ENCODE peak calls at places on chromosomes 13 and 19, in four cellular contexts. One of them, this sample, is unnamed. For H3K4me1, the result is how much of the 10 kb centered on the place peaks cover.

GRCh38 chr13:70188567-70188966 is 80.3 kb upstream of the KLHL1 start:
- DNase-seq in K562: no peak
- DNase-seq in HepG2: no peak
- DNase-seq in GM12878: no peak
- DNase-seq in this sample: no peak

GRCh38 chr13:93690139-93690538 is 463.5 kb downstream of the GPC6 start:
- DNase-seq in K562: no peak
- DNase-seq in HepG2: peak
- DNase-seq in GM12878: no peak
- DNase-seq in this sample: no peak

GRCh38 chr13:46496086-46496485 is 56.9 kb upstream of the LRCH1 start:
- DNase-seq in K562: no peak
- DNase-seq in HepG2: no peak
- DNase-seq in GM12878: no peak
- DNase-seq in this sample: no peak

GRCh38 chr13:33348366-33348765 is 62.8 kb upstream of the STARD13 start:
- DNase-seq in K562: no peak
- DNase-seq in HepG2: no peak
- DNase-seq in GM12878: no peak
- DNase-seq in this sample: no peak

GRCh38 chr13:72166102-72166660 is 299.2 kb upstream of the DACH1 start:
- DNase-seq in K562: no peak
- DNase-seq in HepG2: no peak
- DNase-seq in GM12878: no peak
- DNase-seq in this sample: peak

GRCh38 chr19:39167461-39168257 is 29.1 kb upstream of the NCCRP1 start:
- DNase-seq in K562: no peak
- DNase-seq in HepG2: no peak
- DNase-seq in GM12878: no peak
- DNase-seq in this sample: no peak

GRCh38 chr19:41339936-41340335 is 13.8 kb downstream of the TGFB1 start:
- DNase-seq in K562: no peak
- DNase-seq in HepG2: no peak
- DNase-seq in GM12878: no peak
- DNase-seq in this sample: no peak

GRCh38 chr13:46119883-46120614 is 15.2 kb upstream of the CPB2 start:
- DNase-seq in K562: peak
- DNase-seq in HepG2: no peak
- DNase-seq in GM12878: no peak
- DNase-seq in this sample: peak

GRCh38 chr13:40644838-40645620 is 21.4 kb downstream of the FOXO1 start:
- DNase-seq in K562: no peak
- DNase-seq in HepG2: no peak
- DNase-seq in GM12878: no peak
- DNase-seq in this sample: no peak

GRCh38 chr19:36115453-36116343 is at the start of gene TBCB:
- DNase-seq in K562: peak
- DNase-seq in HepG2: peak
- DNase-seq in GM12878: no peak
- DNase-seq in this sample: peak

GRCh38 chr13:110699148-110700145 is 6.5 kb downstream of the CARS2 start:
- DNase-seq in K562: no peak
- DNase-seq in HepG2: no peak
- DNase-seq in GM12878: no peak
- DNase-seq in this sample: no peak

GRCh38 chr19:15813916-15814315 is 1.5 kb downstream of the OR10H1 start:
- DNase-seq in K562: no peak
- DNase-seq in HepG2: no peak
- DNase-seq in GM12878: no peak
- DNase-seq in this sample: no peak

GRCh38 chr19:2421581-2422306 is 5.6 kb downstream of the TIMM13 start:
- DNase-seq in K562: no peak
- DNase-seq in HepG2: no peak
- DNase-seq in GM12878: no peak
- DNase-seq in this sample: no peak

GRCh38 chr19:51503891-51504290 is 2.3 kb upstream of the SIGLEC12 start:
- DNase-seq in K562: no peak
- DNase-seq in HepG2: no peak
- DNase-seq in GM12878: no peak
- DNase-seq in this sample: no peak

GRCh38 chr19:27972291-27973040 is 1240.5 kb downstream of the UQCRFS1 start:
- DNase-seq in K562: no peak
- DNase-seq in HepG2: no peak
- DNase-seq in GM12878: no peak
- DNase-seq in this sample: no peak

GRCh38 chr19:47626238-47626637 is 17.3 kb downstream of the BICRA start:
- DNase-seq in K562: no peak
- DNase-seq in HepG2: no peak
- DNase-seq in GM12878: no peak
- DNase-seq in this sample: no peak

GRCh38 chr13:111046590-111047141 is 68.4 kb upstream of the ARHGEF7 start:
- DNase-seq in K562: peak
- DNase-seq in HepG2: no peak
- DNase-seq in GM12878: peak
- DNase-seq in this sample: no peak

GRCh38 chr13:95497307-95497943 is 55.1 kb upstream of the CLDN10 start:
- DNase-seq in K562: no peak
- DNase-seq in HepG2: no peak
- DNase-seq in GM12878: no peak
- DNase-seq in this sample: peak

GRCh38 chr19:47436712-47437401 is 17.5 kb upstream of the MEIS3 start:
- DNase-seq in K562: peak
- DNase-seq in HepG2: peak
- DNase-seq in GM12878: no peak
- DNase-seq in this sample: peak

GRCh38 chr13:111893071-111893606 is 173.8 kb upstream of the SOX1 start:
- DNase-seq in K562: no peak
- DNase-seq in HepG2: no peak
- DNase-seq in GM12878: no peak
- DNase-seq in this sample: no peak

GRCh38 chr19:53455828-53456227 is 11.7 kb upstream of the ZNF813 start:
- DNase-seq in K562: no peak
- DNase-seq in HepG2: no peak
- DNase-seq in GM12878: no peak
- DNase-seq in this sample: no peak

GRCh38 chr19:38073806-38074685 is 150.0 kb downstream of the DPF1 start:
- DNase-seq in K562: no peak
- DNase-seq in HepG2: peak
- DNase-seq in GM12878: no peak
- DNase-seq in this sample: no peak

GRCh38 chr19:46466536-46467199 is 4.7 kb downstream of the PNMA8A start:
- DNase-seq in K562: no peak
- DNase-seq in HepG2: no peak
- DNase-seq in GM12878: peak
- DNase-seq in this sample: no peak

GRCh38 chr13:49927755-49928154 is 8.4 kb downstream of the SPRYD7 start:
- DNase-seq in K562: no peak
- DNase-seq in HepG2: no peak
- DNase-seq in GM12878: no peak
- DNase-seq in this sample: no peak

GRCh38 chr19:18406749-18407148 is 9.3 kb upstream of the LRRC25 start:
- DNase-seq in K562: no peak
- DNase-seq in HepG2: no peak
- DNase-seq in GM12878: no peak
- DNase-seq in this sample: no peak

GRCh38 chr13:49388256-49388655 is 55.6 kb downstream of the CAB39L start:
- DNase-seq in K562: no peak
- DNase-seq in HepG2: no peak
- DNase-seq in GM12878: no peak
- DNase-seq in this sample: no peak

GRCh38 chr13:67549331-67549730 is 319.2 kb upstream of the PCDH9 start:
- DNase-seq in K562: no peak
- DNase-seq in HepG2: no peak
- DNase-seq in GM12878: no peak
- DNase-seq in this sample: no peak

GRCh38 chr13:66995366-66995663 is 234.8 kb downstream of the PCDH9 start:
- DNase-seq in K562: no peak
- DNase-seq in HepG2: no peak
- DNase-seq in GM12878: no peak
- DNase-seq in this sample: no peak

GRCh38 chr19:46746281-46746965 is at the start of gene STRN4:
- DNase-seq in K562: peak
- DNase-seq in HepG2: no peak
- DNase-seq in GM12878: no peak
- DNase-seq in this sample: no peak

GRCh38 chr19:42295831-42296525 is 6.0 kb upstream of the PRR19 start:
- DNase-seq in K562: peak
- DNase-seq in HepG2: peak
- DNase-seq in GM12878: peak
- DNase-seq in this sample: peak

GRCh38 chr13:67150608-67151007 is 79.5 kb downstream of the PCDH9 start:
- DNase-seq in K562: no peak
- DNase-seq in HepG2: no peak
- DNase-seq in GM12878: no peak
- DNase-seq in this sample: no peak

GRCh38 chr13:106246237-106246636 is 289.2 kb downstream of the EFNB2 start:
- DNase-seq in K562: no peak
- DNase-seq in HepG2: no peak
- DNase-seq in GM12878: no peak
- DNase-seq in this sample: no peak

GRCh38 chr19:12237143-12237839 is 57.4 kb downstream of the ZNF44 start:
- DNase-seq in K562: peak
- DNase-seq in HepG2: no peak
- DNase-seq in GM12878: no peak
- DNase-seq in this sample: no peak

GRCh38 chr13:32086791-32087441 is 55.3 kb downstream of the FRY start:
- DNase-seq in K562: no peak
- DNase-seq in HepG2: no peak
- DNase-seq in GM12878: no peak
- DNase-seq in this sample: no peak

GRCh38 chr13:32081591-32081990 is 50.0 kb downstream of the FRY start:
- DNase-seq in K562: no peak
- DNase-seq in HepG2: no peak
- DNase-seq in GM12878: no peak
- DNase-seq in this sample: no peak

GRCh38 chr13:32087955-32088747 is 56.6 kb downstream of the FRY start:
- DNase-seq in K562: no peak
- DNase-seq in HepG2: peak
- DNase-seq in GM12878: no peak
- DNase-seq in this sample: no peak

DNA sequence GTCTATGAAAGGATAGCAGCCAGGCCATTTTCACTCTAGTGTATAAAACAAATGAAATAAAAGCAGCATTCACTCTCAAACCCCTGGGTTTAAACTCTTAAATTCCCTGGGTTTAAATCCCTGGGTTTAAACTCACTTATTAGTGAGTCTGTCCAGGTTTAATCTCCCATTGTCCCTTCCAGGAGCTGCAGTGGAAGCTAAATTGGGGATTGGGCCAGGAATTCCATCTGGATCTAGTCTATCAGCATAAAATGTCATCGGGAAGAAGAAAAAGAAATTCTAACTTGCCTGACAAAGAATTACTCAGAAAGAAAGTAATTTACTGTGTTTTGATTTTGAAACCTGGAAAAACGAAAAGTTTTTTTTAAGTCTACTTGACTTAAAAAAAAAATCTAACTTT is 54.8 kb downstream of the FRY start:
- DNase-seq in K562: no peak
- DNase-seq in HepG2: no peak
- DNase-seq in GM12878: no peak
- DNase-seq in this sample: no peak
- TF ChIP-seq MYC in K562: no peak
- TF ChIP-seq MYC in HepG2: no peak
- TF ChIP-seq MYC in GM12878: no peak
- TF ChIP-seq MYC in this sample: no peak

GRCh38 chr19:17079710-17080440 is 4.3 kb downstream of the MYO9B start:
- DNase-seq in K562: no peak
- DNase-seq in HepG2: peak
- DNase-seq in GM12878: peak
- DNase-seq in this sample: peak
- TF ChIP-seq POLR2AphosphoS5 in K562: no peak
- TF ChIP-seq POLR2AphosphoS5 in HepG2: no peak
- TF ChIP-seq POLR2AphosphoS5 in GM12878: peak
- TF ChIP-seq POLR2AphosphoS5 in this sample: peak

GRCh38 chr19:1270168-1270853 is 1.2 kb downstream of the CIRBP start:
- DNase-seq in K562: no peak
- DNase-seq in HepG2: no peak
- DNase-seq in GM12878: no peak
- DNase-seq in this sample: no peak

GRCh38 chr19:1268392-1269064 is 604 bp upstream of the CIRBP start:
- DNase-seq in K562: no peak
- DNase-seq in HepG2: no peak
- DNase-seq in GM12878: no peak
- DNase-seq in this sample: no peak

GRCh38 chr19:1269478-1270167 is 491 bp downstream of the CIRBP start:
- DNase-seq in K562: peak
- DNase-seq in HepG2: peak
- DNase-seq in GM12878: no peak
- DNase-seq in this sample: peak

GRCh38 chr19:1267441-1268391 is 1.4 kb upstream of the CIRBP start:
- DNase-seq in K562: no peak
- DNase-seq in HepG2: no peak
- DNase-seq in GM12878: no peak
- DNase-seq in this sample: no peak

DNA sequence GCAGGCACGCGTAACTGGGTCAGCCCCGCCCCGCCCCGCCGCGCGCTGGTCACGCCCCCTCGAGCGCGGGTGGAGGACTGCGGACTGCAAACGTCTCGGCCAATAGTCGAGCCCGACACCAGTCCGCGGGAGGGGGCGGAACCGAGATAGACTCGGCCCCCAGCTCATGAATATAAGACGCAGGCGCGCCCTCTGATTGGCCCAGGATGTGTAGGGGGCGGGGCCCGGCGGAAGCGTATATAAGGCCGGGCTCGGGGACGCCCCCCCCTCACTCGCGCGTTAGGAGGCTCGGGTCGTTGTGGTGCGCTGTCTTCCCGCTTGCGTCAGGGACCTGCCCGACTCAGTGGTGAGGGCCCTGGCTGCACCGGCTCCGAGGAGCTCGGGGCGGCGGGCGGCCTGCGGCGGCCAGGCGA is at the start of gene CIRBP:
- DNase-seq in K562: peak
- DNase-seq in HepG2: peak
- DNase-seq in GM12878: peak
- DNase-seq in this sample: peak
- H3K4me1 ChIP-seq in K562: half or more
- H3K4me1 ChIP-seq in HepG2: half or more
- H3K4me1 ChIP-seq in GM12878: under half
- H3K4me1 ChIP-seq in this sample: under half

DNA sequence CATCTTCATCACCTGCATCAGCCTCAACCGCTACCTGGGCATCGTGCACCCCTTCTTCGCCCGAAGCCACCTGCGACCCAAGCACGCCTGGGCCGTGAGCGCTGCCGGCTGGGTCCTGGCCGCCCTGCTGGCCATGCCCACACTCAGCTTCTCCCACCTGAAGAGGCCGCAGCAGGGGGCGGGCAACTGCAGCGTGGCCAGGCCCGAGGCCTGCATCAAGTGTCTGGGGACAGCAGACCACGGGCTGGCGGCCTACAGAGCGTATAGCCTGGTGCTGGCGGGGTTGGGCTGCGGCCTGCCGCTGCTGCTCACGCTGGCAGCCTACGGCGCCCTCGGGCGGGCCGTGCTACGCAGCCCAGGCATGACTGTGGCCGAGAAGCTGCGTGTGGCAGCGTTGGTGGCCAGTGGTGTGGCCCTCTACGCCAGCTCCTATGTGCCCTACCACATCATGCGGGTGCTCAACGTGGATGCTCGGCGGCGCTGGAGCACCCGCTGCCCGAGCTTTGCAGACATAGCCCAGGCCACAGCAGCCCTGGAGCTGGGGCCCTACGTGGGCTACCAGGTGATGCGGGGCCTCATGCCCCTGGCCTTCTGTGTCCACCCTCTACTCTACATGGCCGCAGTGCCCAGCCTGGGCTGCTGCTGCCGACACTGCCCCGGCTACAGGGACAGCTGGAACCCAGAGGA is 2.6 kb downstream of the P2RY11 start:
- DNase-seq in K562: no peak
- DNase-seq in HepG2: no peak
- DNase-seq in GM12878: no peak
- DNase-seq in this sample: no peak
- TF ChIP-seq MYC in K562: no peak
- TF ChIP-seq MYC in HepG2: no peak
- TF ChIP-seq MYC in GM12878: no peak
- TF ChIP-seq MYC in this sample: no peak